ENCODE peak calls at places on chromosomes 13 and 19, in five cellular contexts. I, D, H, B and N are unnamed samples.

GRCh38 chr13:27293051-27293691 is 22.5 kb downstream of the RASL11A start:
- DNase-seq in H (no peak), B (no peak), I (no peak), D (no peak), N (no peak)

GRCh38 chr13:27921421-27921960 is 1.7 kb downstream of the PDX1 start:
- DNase-seq in D (no peak), B (no peak), I (no peak), H (no peak), N (no peak)

GRCh38 chr19:29645911-29646310 is 19.4 kb upstream of the PLEKHF1 start:
- DNase-seq in B (no peak), I (no peak), D (no peak), H (no peak), N (no peak)

GRCh38 chr13:30681489-30682242 is 53.7 kb upstream of the ALOX5AP start:
- DNase-seq in I (no peak), B (no peak), H (no peak), D (no peak), N (no peak)

GRCh38 chr13:101455863-101456262 is 3.4 kb downstream of the ITGBL1 start:
- DNase-seq in D (no peak), B (no peak), H (no peak), I (no peak), N (no peak)

GRCh38 chr13:51742611-51743010 is 61.4 kb downstream of the DHRS12 start:
- DNase-seq in B (no peak), D (no peak), H (no peak), I (no peak), N (no peak)

GRCh38 chr19:2524840-2525723 is 49.2 kb downstream of the GADD45B start:
- DNase-seq in B (no peak), D (no peak), H (no peak), I (no peak), N (no peak)

GRCh38 chr19:29887498-29887897 is 54.5 kb upstream of the URI1 start:
- DNase-seq in B (peak; percentile 40), H (no peak), I (no peak), D (no peak), N (no peak)

GRCh38 chr13:47933688-47934011 is 67.4 kb downstream of the SUCLA2 start:
- DNase-seq in B (no peak), H (no peak), D (no peak), I (no peak), N (no peak)

GRCh38 chr13:42762917-42763316 is 18.5 kb upstream of the FAM216B start:
- DNase-seq in B (no peak), H (no peak), I (no peak), D (no peak), N (no peak)

GRCh38 chr19:7670150-7670784 is 1.4 kb downstream of the RETN start:
- DNase-seq in H (no peak), D (no peak), B (no peak), I (no peak), N (no peak)

GRCh38 chr13:21005193-21005592 is 56.2 kb downstream of the LATS2 start:
- DNase-seq in D (no peak), H (no peak), I (no peak), B (no peak), N (no peak)

GRCh38 chr19:19021115-19021514 is 12.2 kb downstream of the SUGP2 start:
- DNase-seq in I (no peak), D (no peak), B (no peak), H (no peak), N (no peak)

DNA sequence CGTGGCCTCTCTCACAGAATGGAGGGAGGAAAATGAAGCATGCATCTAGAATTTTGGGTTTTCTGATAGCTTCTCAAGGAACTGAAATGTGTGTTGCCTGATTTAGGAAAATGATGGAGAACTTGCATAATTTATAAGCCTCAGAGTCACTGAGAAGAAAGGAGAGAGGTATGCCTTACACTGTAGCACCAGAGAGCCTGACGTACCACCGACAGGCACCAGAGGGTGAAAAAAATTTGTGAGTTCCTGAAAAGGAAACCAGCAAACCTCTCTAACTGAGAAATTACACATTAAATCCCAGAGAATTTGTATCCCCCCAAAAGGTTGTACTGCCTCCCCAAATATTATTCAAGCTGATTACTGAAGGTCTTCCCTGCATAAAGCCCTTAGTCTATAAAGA is 915.3 kb upstream of the SLITRK6 start:
- DNase-seq in B (no peak), I (no peak), H (no peak), D (no peak), N (no peak)
- TF ChIP-seq CTCF in B (no peak), I (no peak), H (no peak), D (no peak), N (peak; percentile 15)

DNA sequence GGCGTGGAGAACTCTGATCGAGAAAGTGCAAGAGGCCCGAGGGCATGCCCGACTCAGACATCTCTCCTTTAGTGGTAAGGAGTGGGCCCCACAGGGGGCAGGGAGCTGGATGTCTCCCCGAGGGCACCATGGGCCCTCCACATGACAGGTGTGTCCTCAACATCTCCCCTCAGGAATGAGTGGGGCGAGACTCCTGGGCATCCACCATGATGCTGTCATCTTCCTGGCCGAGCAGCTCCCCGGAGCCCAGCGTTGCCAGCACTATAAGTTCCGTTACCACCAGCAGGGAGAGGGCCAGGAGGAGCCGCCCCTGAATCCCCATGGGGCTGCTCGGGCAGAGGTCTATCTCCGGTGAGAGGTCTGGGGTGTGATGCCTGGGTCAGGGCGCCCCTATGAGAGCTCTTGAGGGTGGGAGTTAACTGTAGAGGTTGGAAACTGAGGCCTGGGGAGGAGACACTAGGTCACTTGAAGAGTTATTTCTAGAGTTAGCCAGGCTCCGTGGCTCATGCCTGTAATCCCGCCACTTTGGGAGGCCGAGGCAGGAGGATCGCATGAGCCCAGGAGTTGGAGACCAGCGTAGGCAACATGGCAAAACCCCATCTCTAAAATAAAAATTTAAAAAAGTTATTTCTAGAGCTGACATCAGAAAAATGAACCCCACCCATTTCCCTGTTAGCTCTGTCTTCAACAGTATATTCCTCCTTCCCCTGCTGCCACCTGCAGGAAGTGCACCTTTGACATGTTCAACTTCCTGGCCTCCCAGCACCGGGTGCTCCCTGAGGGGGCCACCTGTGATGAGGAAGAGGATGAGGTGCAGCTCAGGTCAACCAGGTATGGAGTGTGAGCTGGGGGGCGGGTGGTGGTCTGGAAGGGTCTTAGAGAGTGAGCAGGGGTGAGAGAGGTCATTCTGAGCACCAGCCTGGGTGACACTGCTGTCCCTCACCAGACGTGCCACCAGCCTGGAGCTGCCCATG is 5.1 kb downstream of the IGFLR1 start:
- DNase-seq in H (peak; percentile 35), I (no peak), D (no peak), B (no peak), N (no peak)
- TF ChIP-seq CTCF in H (no peak), I (no peak), D (peak; percentile 22), B (no peak), N (peak; percentile 41)

GRCh38 chr13:73367886-73368285 is 309.1 kb downstream of the KLF5 start:
- DNase-seq in B (no peak), I (no peak), H (no peak), D (no peak), N (no peak)
- TF ChIP-seq CTCF in B (no peak), I (no peak), H (no peak), D (no peak), N (no peak)

GRCh38 chr13:92175330-92175729 is 776.9 kb downstream of the GPC5 start:
- DNase-seq in I (no peak), B (peak; percentile 22), H (no peak), D (no peak), N (no peak)
- TF ChIP-seq CTCF in I (no peak), B (no peak), H (no peak), D (peak; percentile 21), N (peak; percentile 69)